ENCODE peak calls at places on chromosomes 5 and 9, in eight cellular contexts. G is Right ventricle myocardium superior; N is AG04450; M is body of pancreas; E is iPS-NIHi11; R is iris pigment epithelial cell; L is GM03348; V is activated naive CD4-positive, alpha-beta T cell treated with anti-CD3 and anti-CD28 coated beads for 36 hours. B is an unnamed sample.

GRCh38 chr9:130128782-130129424 is 43.3 kb upstream of the NCS1 start:
- DNase-seq in G (peak), N (peak), M (no peak), E (no peak), R (peak), L (no peak), V (peak), B (peak)

GRCh38 chr9:120236596-120236995 is 343.4 kb downstream of the CDK5RAP2 start:
- DNase-seq in G (no peak), N (no peak), M (no peak), E (no peak), R (no peak), L (no peak), V (no peak), B (no peak)

GRCh38 chr9:95413793-95414192 is 96.3 kb upstream of the FANCC start:
- DNase-seq in G (no peak), N (no peak), M (no peak), E (no peak), R (no peak), L (no peak), V (no peak), B (no peak)

GRCh38 chr5:126674145-126674544 is 73.4 kb downstream of the PHAX start:
- DNase-seq in G (no peak), N (no peak), M (no peak), E (no peak), R (no peak), L (no peak), V (no peak), B (no peak)

GRCh38 chr5:180329138-180329435 is 24.0 kb downstream of the GFPT2 start:
- DNase-seq in G (no peak), N (no peak), M (no peak), E (no peak), R (no peak), L (no peak), V (no peak), B (no peak)

GRCh38 chr9:34654317-34655083 is 2.5 kb downstream of the IL11RA start:
- DNase-seq in G (peak), N (no peak), M (peak), E (no peak), R (no peak), L (peak), V (no peak), B (no peak)

GRCh38 chr9:83544002-83544698 is 5.9 kb upstream of the FRMD3 start:
- DNase-seq in G (no peak), N (no peak), M (peak), E (peak), R (peak), L (peak), V (no peak), B (no peak)

GRCh38 chr9:85700330-85700729 is 41.4 kb downstream of the AGTPBP1 start:
- DNase-seq in G (no peak), N (no peak), M (no peak), E (no peak), R (no peak), L (no peak), V (no peak), B (no peak)

GRCh38 chr5:118371973-118372650 is 616.2 kb downstream of the DTWD2 start:
- DNase-seq in G (no peak), N (no peak), M (no peak), E (no peak), R (no peak), L (no peak), V (no peak), B (no peak)

GRCh38 chr9:6929428-6929827 is 171.7 kb downstream of the KDM4C start:
- DNase-seq in G (no peak), N (no peak), M (no peak), E (no peak), R (peak), L (no peak), V (no peak), B (no peak)

GRCh38 chr5:53151713-53152458 is 42.3 kb upstream of the MOCS2 start:
- DNase-seq in G (no peak), N (peak), M (no peak), E (no peak), R (peak), L (peak), V (no peak), B (no peak)

GRCh38 chr5:118529361-118530154 is 458.8 kb downstream of the DTWD2 start:
- DNase-seq in G (peak), N (no peak), M (no peak), E (no peak), R (no peak), L (no peak), V (no peak), B (no peak)

GRCh38 chr5:116722666-116723065 is 148.0 kb upstream of the SEMA6A start:
- DNase-seq in G (no peak), N (no peak), M (no peak), E (no peak), R (no peak), L (no peak), V (no peak), B (no peak)

GRCh38 chr5:110896901-110897300 is 158.1 kb downstream of the SLC25A46 start:
- DNase-seq in G (no peak), N (peak), M (no peak), E (no peak), R (peak), L (no peak), V (no peak), B (no peak)

GRCh38 chr5:134132372-134133212 is 18.1 kb downstream of the TCF7 start:
- DNase-seq in G (peak), N (no peak), M (no peak), E (peak), R (no peak), L (no peak), V (peak), B (no peak)

B was measured in esophagus muscularis mucosa.